ENCODE peak calls at places on chromosomes 12 and 14, in seven cellular contexts. One of them, this sample, is unnamed.

GRCh38 chr12:115182239-115182638 is 498.3 kb upstream of the TBX3 start:
- DNase-seq in transverse colon: no peak
- DNase-seq in gastrocnemius medialis: no peak
- DNase-seq in lower leg skin: no peak
- DNase-seq in IMR-90: no peak
- DNase-seq in tibial nerve: no peak
- DNase-seq in esophagus squamous epithelium: no peak
- DNase-seq in this sample: no peak

GRCh38 chr14:39988939-39989338 is 556.7 kb upstream of the FBXO33 start:
- DNase-seq in transverse colon: no peak
- DNase-seq in gastrocnemius medialis: no peak
- DNase-seq in lower leg skin: no peak
- DNase-seq in IMR-90: no peak
- DNase-seq in tibial nerve: no peak
- DNase-seq in esophagus squamous epithelium: no peak
- DNase-seq in this sample: no peak

GRCh38 chr12:62438098-62438692 is 28.4 kb upstream of the MON2 start:
- DNase-seq in transverse colon: peak; percentile 60
- DNase-seq in gastrocnemius medialis: no peak
- DNase-seq in lower leg skin: peak; percentile 44
- DNase-seq in IMR-90: peak; percentile 53
- DNase-seq in tibial nerve: no peak
- DNase-seq in esophagus squamous epithelium: no peak
- DNase-seq in this sample: no peak

GRCh38 chr12:119113587-119113986 is 65.1 kb upstream of the HSPB8 start:
- DNase-seq in transverse colon: no peak
- DNase-seq in gastrocnemius medialis: no peak
- DNase-seq in lower leg skin: no peak
- DNase-seq in IMR-90: no peak
- DNase-seq in tibial nerve: no peak
- DNase-seq in esophagus squamous epithelium: no peak
- DNase-seq in this sample: no peak

GRCh38 chr14:90760591-90761316 is 55.5 kb downstream of the TTC7B start:
- DNase-seq in transverse colon: no peak
- DNase-seq in gastrocnemius medialis: no peak
- DNase-seq in lower leg skin: no peak
- DNase-seq in IMR-90: peak; percentile 33
- DNase-seq in tibial nerve: no peak
- DNase-seq in esophagus squamous epithelium: no peak
- DNase-seq in this sample: no peak

GRCh38 chr14:101060171-101060601 is 156.7 kb upstream of the RTL1 start:
- DNase-seq in transverse colon: no peak
- DNase-seq in gastrocnemius medialis: no peak
- DNase-seq in lower leg skin: no peak
- DNase-seq in IMR-90: no peak
- DNase-seq in tibial nerve: no peak
- DNase-seq in esophagus squamous epithelium: no peak
- DNase-seq in this sample: no peak

GRCh38 chr14:30034049-30034635 is 106.5 kb upstream of the PRKD1 start:
- DNase-seq in transverse colon: no peak
- DNase-seq in gastrocnemius medialis: no peak
- DNase-seq in lower leg skin: no peak
- DNase-seq in IMR-90: peak; percentile 17
- DNase-seq in tibial nerve: no peak
- DNase-seq in esophagus squamous epithelium: no peak
- DNase-seq in this sample: no peak

GRCh38 chr14:103346286-103346685 is 12.2 kb downstream of the EIF5 start:
- DNase-seq in transverse colon: no peak
- DNase-seq in gastrocnemius medialis: no peak
- DNase-seq in lower leg skin: no peak
- DNase-seq in IMR-90: peak; percentile 40
- DNase-seq in tibial nerve: no peak
- DNase-seq in esophagus squamous epithelium: no peak
- DNase-seq in this sample: no peak

GRCh38 chr14:85580536-85581165 is 50.7 kb downstream of the FLRT2 start:
- DNase-seq in transverse colon: no peak
- DNase-seq in gastrocnemius medialis: no peak
- DNase-seq in lower leg skin: no peak
- DNase-seq in IMR-90: peak; percentile 30
- DNase-seq in tibial nerve: no peak
- DNase-seq in esophagus squamous epithelium: no peak
- DNase-seq in this sample: no peak

GRCh38 chr14:99876406-99876805 is 83.2 kb downstream of the EML1 start:
- DNase-seq in transverse colon: no peak
- DNase-seq in gastrocnemius medialis: no peak
- DNase-seq in lower leg skin: no peak
- DNase-seq in IMR-90: no peak
- DNase-seq in tibial nerve: no peak
- DNase-seq in esophagus squamous epithelium: no peak
- DNase-seq in this sample: no peak

GRCh38 chr14:37447883-37448391 is 147.1 kb downstream of the FOXA1 start:
- DNase-seq in transverse colon: no peak
- DNase-seq in gastrocnemius medialis: no peak
- DNase-seq in lower leg skin: no peak
- DNase-seq in IMR-90: no peak
- DNase-seq in tibial nerve: no peak
- DNase-seq in esophagus squamous epithelium: no peak
- DNase-seq in this sample: no peak

GRCh38 chr12:113819495-113819894 is 146.6 kb downstream of the RBM19 start:
- DNase-seq in transverse colon: no peak
- DNase-seq in gastrocnemius medialis: no peak
- DNase-seq in lower leg skin: no peak
- DNase-seq in IMR-90: no peak
- DNase-seq in tibial nerve: no peak
- DNase-seq in esophagus squamous epithelium: no peak
- DNase-seq in this sample: no peak

GRCh38 chr12:26297386-26298070 is 102.2 kb downstream of the SSPN start:
- DNase-seq in transverse colon: no peak
- DNase-seq in gastrocnemius medialis: no peak
- DNase-seq in lower leg skin: no peak
- DNase-seq in IMR-90: no peak
- DNase-seq in tibial nerve: no peak
- DNase-seq in esophagus squamous epithelium: no peak
- DNase-seq in this sample: no peak

GRCh38 chr14:69315302-69315701 is 55.3 kb downstream of the GALNT16 start:
- DNase-seq in transverse colon: no peak
- DNase-seq in gastrocnemius medialis: no peak
- DNase-seq in lower leg skin: peak; percentile 45
- DNase-seq in IMR-90: no peak
- DNase-seq in tibial nerve: no peak
- DNase-seq in esophagus squamous epithelium: no peak
- DNase-seq in this sample: no peak

GRCh38 chr14:83372271-83372670 is 1838.6 kb upstream of the SEL1L start:
- DNase-seq in transverse colon: no peak
- DNase-seq in gastrocnemius medialis: no peak
- DNase-seq in lower leg skin: no peak
- DNase-seq in IMR-90: peak; percentile 3
- DNase-seq in tibial nerve: no peak
- DNase-seq in esophagus squamous epithelium: no peak
- DNase-seq in this sample: no peak

GRCh38 chr14:73712540-73713141 is 1.5 kb downstream of the PNMA1 start:
- DNase-seq in transverse colon: no peak
- DNase-seq in gastrocnemius medialis: no peak
- DNase-seq in lower leg skin: no peak
- DNase-seq in IMR-90: peak; percentile 27
- DNase-seq in tibial nerve: no peak
- DNase-seq in esophagus squamous epithelium: no peak
- DNase-seq in this sample: peak; percentile 27

GRCh38 chr14:30921788-30922187 is 47.4 kb downstream of the COCH start:
- DNase-seq in transverse colon: no peak
- DNase-seq in gastrocnemius medialis: no peak
- DNase-seq in lower leg skin: no peak
- DNase-seq in IMR-90: no peak
- DNase-seq in tibial nerve: no peak
- DNase-seq in esophagus squamous epithelium: no peak
- DNase-seq in this sample: no peak

GRCh38 chr14:103653802-103654201 is 24.8 kb downstream of the KLC1 start:
- DNase-seq in transverse colon: no peak
- DNase-seq in gastrocnemius medialis: no peak
- DNase-seq in lower leg skin: no peak
- DNase-seq in IMR-90: no peak
- DNase-seq in tibial nerve: no peak
- DNase-seq in esophagus squamous epithelium: no peak
- DNase-seq in this sample: no peak

DNA sequence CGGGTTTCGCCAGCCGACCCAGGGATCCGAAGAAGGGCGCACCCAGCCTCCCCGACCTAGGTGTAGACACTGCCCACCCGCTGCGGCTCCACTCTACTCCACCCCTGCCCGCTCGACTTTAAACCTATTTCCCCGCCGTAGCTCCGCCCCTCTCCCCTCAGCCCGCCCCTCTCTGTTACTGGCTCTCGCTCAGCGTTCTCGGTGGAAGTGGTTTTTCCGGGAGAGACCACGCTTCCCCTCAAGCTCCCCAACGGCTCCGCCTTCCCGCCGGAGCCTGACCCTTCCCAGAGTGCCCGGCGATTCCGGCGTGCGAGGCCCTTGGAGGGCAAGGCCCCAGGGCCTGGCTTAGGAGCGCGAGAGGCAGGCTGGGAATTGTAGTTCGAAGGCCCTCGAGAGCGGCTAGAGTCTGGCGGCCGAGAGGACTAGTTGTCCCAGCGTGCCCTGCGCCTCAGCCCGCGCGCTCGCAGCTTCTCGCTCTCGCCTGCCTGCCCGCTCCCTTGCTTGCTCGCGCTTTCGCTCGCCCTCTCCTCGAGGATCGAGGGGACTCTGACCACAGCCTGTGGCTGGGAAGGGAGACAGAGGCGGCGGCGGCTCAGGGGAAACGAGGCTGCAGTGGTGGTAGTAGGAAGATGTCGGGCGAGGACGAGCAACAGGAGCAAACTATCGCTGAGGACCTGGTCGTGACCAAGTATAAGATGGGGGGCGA is at the start of gene PA2G4:
- DNase-seq in transverse colon: peak; percentile 98
- DNase-seq in gastrocnemius medialis: peak; percentile 98
- DNase-seq in lower leg skin: peak; percentile 97
- DNase-seq in IMR-90: peak; percentile 98
- DNase-seq in tibial nerve: peak; percentile 89
- DNase-seq in esophagus squamous epithelium: peak; percentile 87
- DNase-seq in this sample: peak; percentile 96
- TF ChIP-seq POLR2A in transverse colon: peak; percentile 96
- TF ChIP-seq POLR2A in gastrocnemius medialis: peak; percentile 85
- TF ChIP-seq POLR2A in lower leg skin: no peak
- TF ChIP-seq POLR2A in IMR-90: peak; percentile 70
- TF ChIP-seq POLR2A in tibial nerve: peak; percentile 84
- TF ChIP-seq POLR2A in esophagus squamous epithelium: peak; percentile 79
- TF ChIP-seq POLR2A in this sample: peak; percentile 82

DNA sequence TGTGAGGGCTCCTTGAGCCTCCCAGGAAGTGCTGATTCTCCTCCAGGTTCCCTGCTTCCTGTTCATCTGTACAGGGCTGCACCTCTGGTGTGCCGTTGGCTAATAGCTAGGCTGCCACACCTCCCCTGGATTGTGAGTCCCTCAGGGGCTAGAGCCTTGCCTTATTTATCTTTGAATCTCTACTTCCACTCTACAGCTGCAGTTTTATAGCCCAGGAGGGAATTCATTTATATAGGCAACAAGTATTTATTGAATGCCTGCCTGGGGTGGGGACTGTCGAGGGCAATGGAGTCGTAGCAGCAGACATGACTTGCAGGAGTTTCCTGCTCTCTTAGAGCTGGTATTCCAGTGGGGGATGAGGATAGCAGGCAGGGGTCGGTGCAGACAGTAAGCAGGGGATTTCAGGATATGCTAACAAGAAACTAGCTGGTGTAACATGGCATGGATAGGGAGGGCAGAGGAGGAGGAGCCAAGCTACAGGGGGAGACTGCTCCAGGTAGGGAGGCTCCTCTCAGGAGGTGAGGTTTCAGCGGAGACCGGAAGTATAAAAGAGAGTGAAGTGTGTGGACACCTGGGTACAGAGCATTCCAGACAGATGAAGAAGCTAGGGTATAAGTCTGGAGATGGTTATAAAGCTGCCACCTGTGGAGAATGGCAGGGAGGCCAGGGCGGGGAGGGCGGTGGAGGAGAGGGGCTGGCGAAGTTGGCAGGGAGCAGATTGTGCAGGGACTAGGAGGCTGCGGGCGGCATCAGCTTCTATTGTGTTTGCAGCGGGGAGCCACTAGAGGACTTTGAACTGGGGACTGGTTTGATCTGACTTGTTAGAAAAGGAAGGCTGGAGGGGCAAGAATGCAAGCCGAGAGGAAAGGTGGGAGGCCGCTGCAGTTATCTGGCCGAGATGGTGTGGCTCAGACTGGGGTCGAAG is 17.2 kb downstream of the USP30 start:
- DNase-seq in transverse colon: peak; percentile 81
- DNase-seq in gastrocnemius medialis: no peak
- DNase-seq in lower leg skin: no peak
- DNase-seq in IMR-90: no peak
- DNase-seq in tibial nerve: no peak
- DNase-seq in esophagus squamous epithelium: no peak
- DNase-seq in this sample: no peak
- TF ChIP-seq POLR2A in transverse colon: peak; percentile 76
- TF ChIP-seq POLR2A in gastrocnemius medialis: no peak
- TF ChIP-seq POLR2A in lower leg skin: no peak
- TF ChIP-seq POLR2A in IMR-90: no peak
- TF ChIP-seq POLR2A in tibial nerve: no peak
- TF ChIP-seq POLR2A in esophagus squamous epithelium: no peak
- TF ChIP-seq POLR2A in this sample: no peak

DNA sequence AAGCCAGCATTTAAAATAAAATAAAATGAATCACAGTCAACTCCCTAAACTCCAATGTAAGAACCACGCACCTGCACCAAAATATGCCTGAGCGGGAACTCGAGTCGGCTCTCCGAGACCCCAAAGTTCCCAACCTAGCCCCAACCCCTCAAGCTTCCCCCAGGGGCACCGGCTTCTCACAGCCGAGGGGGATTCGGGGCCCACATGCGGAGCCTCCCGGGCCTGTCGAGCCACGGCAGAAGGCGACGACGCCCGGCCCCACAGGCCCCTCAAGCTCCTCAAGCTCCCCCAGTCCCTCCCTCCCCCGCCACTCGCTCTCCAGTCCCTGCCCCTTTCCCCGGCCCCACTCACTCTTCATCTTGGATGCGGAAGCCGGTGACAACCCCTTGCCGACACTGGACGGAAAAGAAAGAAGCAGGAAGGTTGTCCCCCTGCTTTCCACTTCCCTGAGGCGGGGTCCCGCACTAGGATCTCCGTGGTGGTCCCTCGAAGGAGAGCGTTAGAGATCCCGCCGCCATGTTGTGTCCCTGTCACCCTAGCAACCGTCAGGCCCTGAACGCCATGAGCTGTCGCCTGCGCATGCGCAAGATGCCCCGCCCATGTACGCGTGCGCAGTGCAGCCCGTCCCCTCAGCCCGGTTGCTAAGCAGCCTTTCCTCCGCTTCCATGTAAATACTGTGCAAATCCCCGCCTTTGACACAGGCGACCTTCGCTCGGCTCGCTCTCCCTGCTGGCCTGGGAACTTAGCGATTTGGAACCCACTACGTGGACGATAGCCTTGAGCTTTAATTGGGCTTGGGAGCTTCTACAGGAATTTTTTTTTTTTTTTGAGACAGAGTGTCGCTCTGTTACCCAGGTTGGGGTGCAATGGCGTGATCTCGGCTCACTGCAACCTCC is at the start of gene MOK:
- DNase-seq in transverse colon: peak; percentile 97
- DNase-seq in gastrocnemius medialis: peak; percentile 88
- DNase-seq in lower leg skin: peak; percentile 94
- DNase-seq in IMR-90: peak; percentile 95
- DNase-seq in tibial nerve: peak; percentile 91
- DNase-seq in esophagus squamous epithelium: peak; percentile 34
- DNase-seq in this sample: peak; percentile 94
- TF ChIP-seq POLR2A in transverse colon: peak; percentile 29
- TF ChIP-seq POLR2A in gastrocnemius medialis: no peak
- TF ChIP-seq POLR2A in lower leg skin: no peak
- TF ChIP-seq POLR2A in IMR-90: peak; percentile 43
- TF ChIP-seq POLR2A in tibial nerve: no peak
- TF ChIP-seq POLR2A in esophagus squamous epithelium: no peak
- TF ChIP-seq POLR2A in this sample: peak; percentile 63

GRCh38 chr12:124184456-124184855 is 110.4 kb upstream of the RFLNA start:
- DNase-seq in transverse colon: no peak
- DNase-seq in gastrocnemius medialis: no peak
- DNase-seq in lower leg skin: no peak
- DNase-seq in IMR-90: no peak
- DNase-seq in tibial nerve: no peak
- DNase-seq in esophagus squamous epithelium: no peak
- DNase-seq in this sample: no peak
- TF ChIP-seq POLR2A in transverse colon: no peak
- TF ChIP-seq POLR2A in gastrocnemius medialis: no peak
- TF ChIP-seq POLR2A in lower leg skin: no peak
- TF ChIP-seq POLR2A in IMR-90: no peak
- TF ChIP-seq POLR2A in tibial nerve: no peak
- TF ChIP-seq POLR2A in esophagus squamous epithelium: no peak
- TF ChIP-seq POLR2A in this sample: no peak